ENCODE peak calls at places on chromosome 9, in five cellular contexts. One of them, this sample, is unnamed.

GRCh38 chr9:108486791-108487190 is 369.0 kb downstream of the ACTL7B start:
- DNase-seq in A549: no peak
- DNase-seq in K562: no peak
- DNase-seq in GM12878: no peak
- DNase-seq in endothelial cell of umbilical vein: no peak
- DNase-seq in this sample: peak; percentile 7

GRCh38 chr9:124511426-124511840 is 4.2 kb upstream of the NR5A1 start:
- DNase-seq in A549: no peak
- DNase-seq in K562: peak; percentile 52
- DNase-seq in GM12878: no peak
- DNase-seq in endothelial cell of umbilical vein: no peak
- DNase-seq in this sample: no peak

GRCh38 chr9:83403864-83404263 is 134.3 kb downstream of the FRMD3 start:
- DNase-seq in A549: peak; percentile 17
- DNase-seq in K562: no peak
- DNase-seq in GM12878: no peak
- DNase-seq in endothelial cell of umbilical vein: no peak
- DNase-seq in this sample: no peak

GRCh38 chr9:113578877-113579269 is 115.3 kb downstream of the RGS3 start:
- DNase-seq in A549: peak; percentile 65
- DNase-seq in K562: peak; percentile 36
- DNase-seq in GM12878: peak; percentile 88
- DNase-seq in endothelial cell of umbilical vein: peak; percentile 49
- DNase-seq in this sample: peak; percentile 96

GRCh38 chr9:88187631-88188030 is 49.4 kb upstream of the SPATA31C2 start:
- DNase-seq in A549: no peak
- DNase-seq in K562: no peak
- DNase-seq in GM12878: no peak
- DNase-seq in endothelial cell of umbilical vein: no peak
- DNase-seq in this sample: no peak

GRCh38 chr9:16675131-16675530 is 195.3 kb downstream of the BNC2 start:
- DNase-seq in A549: no peak
- DNase-seq in K562: no peak
- DNase-seq in GM12878: no peak
- DNase-seq in endothelial cell of umbilical vein: no peak
- DNase-seq in this sample: no peak

GRCh38 chr9:37653385-37653784 is 2.6 kb downstream of the FRMPD1 start:
- DNase-seq in A549: no peak
- DNase-seq in K562: no peak
- DNase-seq in GM12878: no peak
- DNase-seq in endothelial cell of umbilical vein: no peak
- DNase-seq in this sample: no peak

GRCh38 chr9:33852216-33852826 is 35.4 kb downstream of the UBE2R2 start:
- DNase-seq in A549: peak; percentile 75
- DNase-seq in K562: no peak
- DNase-seq in GM12878: no peak
- DNase-seq in endothelial cell of umbilical vein: peak; percentile 77
- DNase-seq in this sample: peak; percentile 75

GRCh38 chr9:129702563-129702962 is 37.1 kb downstream of the PRRX2 start:
- DNase-seq in A549: peak; percentile 61
- DNase-seq in K562: no peak
- DNase-seq in GM12878: no peak
- DNase-seq in endothelial cell of umbilical vein: no peak
- DNase-seq in this sample: no peak

GRCh38 chr9:89440951-89441654 is 56.8 kb downstream of the SEMA4D start:
- DNase-seq in A549: no peak
- DNase-seq in K562: no peak
- DNase-seq in GM12878: no peak
- DNase-seq in endothelial cell of umbilical vein: no peak
- DNase-seq in this sample: no peak

GRCh38 chr9:130072515-130073235 is 19.0 kb downstream of the GPR107 start:
- DNase-seq in A549: no peak
- DNase-seq in K562: no peak
- DNase-seq in GM12878: peak; percentile 53
- DNase-seq in endothelial cell of umbilical vein: peak; percentile 79
- DNase-seq in this sample: no peak

GRCh38 chr9:120284796-120285195 is 295.2 kb downstream of the CDK5RAP2 start:
- DNase-seq in A549: no peak
- DNase-seq in K562: no peak
- DNase-seq in GM12878: no peak
- DNase-seq in endothelial cell of umbilical vein: no peak
- DNase-seq in this sample: no peak

GRCh38 chr9:4866239-4866969 is 73.7 kb downstream of the RCL1 start:
- DNase-seq in A549: no peak
- DNase-seq in K562: no peak
- DNase-seq in GM12878: no peak
- DNase-seq in endothelial cell of umbilical vein: peak; percentile 9
- DNase-seq in this sample: no peak

GRCh38 chr9:10479172-10479571 is 133.6 kb downstream of the PTPRD start:
- DNase-seq in A549: peak; percentile 9
- DNase-seq in K562: peak; percentile 6
- DNase-seq in GM12878: no peak
- DNase-seq in endothelial cell of umbilical vein: no peak
- DNase-seq in this sample: peak; percentile 32

GRCh38 chr9:33993104-33993503 is 55.6 kb downstream of the UBAP2 start:
- DNase-seq in A549: no peak
- DNase-seq in K562: no peak
- DNase-seq in GM12878: no peak
- DNase-seq in endothelial cell of umbilical vein: no peak
- DNase-seq in this sample: no peak

GRCh38 chr9:111036068-111036789 is 2.0 kb downstream of the LPAR1 start:
- DNase-seq in A549: peak; percentile 34
- DNase-seq in K562: no peak
- DNase-seq in GM12878: no peak
- DNase-seq in endothelial cell of umbilical vein: no peak
- DNase-seq in this sample: no peak
- TF ChIP-seq CTCF in A549: peak; percentile 33
- TF ChIP-seq CTCF in K562: no peak
- TF ChIP-seq CTCF in GM12878: peak; percentile 64
- TF ChIP-seq CTCF in endothelial cell of umbilical vein: peak; percentile 40
- TF ChIP-seq CTCF in this sample: no peak

GRCh38 chr9:90789862-90790261 is 11.8 kb upstream of the SYK start:
- DNase-seq in A549: no peak
- DNase-seq in K562: no peak
- DNase-seq in GM12878: no peak
- DNase-seq in endothelial cell of umbilical vein: no peak
- DNase-seq in this sample: no peak

GRCh38 chr9:90799271-90799860 is 2.3 kb upstream of the SYK start:
- DNase-seq in A549: no peak
- DNase-seq in K562: no peak
- DNase-seq in GM12878: no peak
- DNase-seq in endothelial cell of umbilical vein: no peak
- DNase-seq in this sample: peak; percentile 89

GRCh38 chr9:90795879-90796317 is 5.7 kb upstream of the SYK start:
- DNase-seq in A549: no peak
- DNase-seq in K562: no peak
- DNase-seq in GM12878: no peak
- DNase-seq in endothelial cell of umbilical vein: no peak
- DNase-seq in this sample: peak; percentile 84

GRCh38 chr9:90793729-90794128 is 7.9 kb upstream of the SYK start:
- DNase-seq in A549: no peak
- DNase-seq in K562: no peak
- DNase-seq in GM12878: no peak
- DNase-seq in endothelial cell of umbilical vein: no peak
- DNase-seq in this sample: no peak

GRCh38 chr9:90795084-90795483 is 6.5 kb upstream of the SYK start:
- DNase-seq in A549: no peak
- DNase-seq in K562: no peak
- DNase-seq in GM12878: no peak
- DNase-seq in endothelial cell of umbilical vein: no peak
- DNase-seq in this sample: peak; percentile 32
- TF ChIP-seq MYC in A549: no peak
- TF ChIP-seq MYC in K562: no peak
- TF ChIP-seq MYC in GM12878: no peak
- TF ChIP-seq MYC in endothelial cell of umbilical vein: no peak
- TF ChIP-seq MYC in this sample: no peak

GRCh38 chr9:12775963-12776774 is 1.3 kb downstream of the LURAP1L start:
- DNase-seq in A549: peak; percentile 93
- DNase-seq in K562: peak; percentile 14
- DNase-seq in GM12878: no peak
- DNase-seq in endothelial cell of umbilical vein: peak; percentile 83
- DNase-seq in this sample: peak; percentile 50

GRCh38 chr9:12776775-12777055 is 1.9 kb downstream of the LURAP1L start:
- DNase-seq in A549: no peak
- DNase-seq in K562: no peak
- DNase-seq in GM12878: no peak
- DNase-seq in endothelial cell of umbilical vein: no peak
- DNase-seq in this sample: no peak

GRCh38 chr9:12773562-12773961 is 1.3 kb upstream of the LURAP1L start:
- DNase-seq in A549: no peak
- DNase-seq in K562: no peak
- DNase-seq in GM12878: no peak
- DNase-seq in endothelial cell of umbilical vein: no peak
- DNase-seq in this sample: no peak

GRCh38 chr9:12775373-12775962 is 648 bp downstream of the LURAP1L start:
- DNase-seq in A549: no peak
- DNase-seq in K562: peak; percentile 3
- DNase-seq in GM12878: no peak
- DNase-seq in endothelial cell of umbilical vein: no peak
- DNase-seq in this sample: no peak

GRCh38 chr9:12774861-12775367 is at the start of gene LURAP1L:
- DNase-seq in A549: peak; percentile 86
- DNase-seq in K562: no peak
- DNase-seq in GM12878: no peak
- DNase-seq in endothelial cell of umbilical vein: peak; percentile 73
- DNase-seq in this sample: no peak
- TF ChIP-seq POLR2A in A549: no peak
- TF ChIP-seq POLR2A in K562: no peak
- TF ChIP-seq POLR2A in GM12878: no peak
- TF ChIP-seq POLR2A in endothelial cell of umbilical vein: no peak
- TF ChIP-seq POLR2A in this sample: no peak

DNA sequence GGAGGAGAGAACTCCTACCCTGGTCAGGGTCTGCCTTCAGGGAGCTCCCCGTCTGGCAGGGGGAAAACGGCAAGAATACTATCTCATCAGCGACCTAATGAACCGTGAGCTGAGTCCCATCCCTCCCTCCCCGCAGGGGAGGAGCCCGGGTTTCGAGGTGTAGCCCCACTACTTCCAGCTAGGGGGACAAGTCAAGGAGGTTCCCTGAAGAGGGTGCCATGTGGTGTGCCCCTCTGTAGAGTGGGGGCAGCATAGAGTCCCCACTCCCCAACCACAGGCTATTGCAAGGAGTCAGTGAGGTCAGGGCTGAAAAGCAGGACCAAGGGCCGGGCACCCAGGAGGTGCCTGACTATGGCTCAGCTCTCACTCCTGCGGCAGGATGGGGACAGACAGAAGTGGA is 50.9 kb upstream of the RXRA start:
- DNase-seq in A549: no peak
- DNase-seq in K562: peak; percentile 57
- DNase-seq in GM12878: no peak
- DNase-seq in endothelial cell of umbilical vein: no peak
- DNase-seq in this sample: peak; percentile 49
- TF ChIP-seq CTCF in A549: no peak
- TF ChIP-seq CTCF in K562: no peak
- TF ChIP-seq CTCF in GM12878: no peak
- TF ChIP-seq CTCF in endothelial cell of umbilical vein: no peak
- TF ChIP-seq CTCF in this sample: peak; percentile 22

This sample was measured in NB4.